ENCODE peak calls at places on chromosomes 11 and 22, in four cellular contexts. T is GM23248, N is uterus, A is K562. U is an unnamed sample.

GRCh38 chr11:112163875-112164521 is at the start of gene IL18:
- DNase-seq in T (peak; percentile 81), N (no peak), A (peak; percentile 55), U (no peak)

GRCh38 chr11:119155733-119156492 is 7.1 kb downstream of the ABCG4 start:
- DNase-seq in T (peak; percentile 35), N (no peak), A (peak; percentile 70), U (peak; percentile 57)

GRCh38 chr22:30047364-30047738 is 32.9 kb upstream of the HORMAD2 start:
- DNase-seq in T (no peak), N (no peak), A (peak; percentile 25), U (no peak)

GRCh38 chr11:16082532-16083055 is 273.8 kb downstream of the SOX6 start:
- DNase-seq in T (no peak), N (no peak), A (no peak), U (no peak)

GRCh38 chr11:73671701-73672100 is 25.3 kb downstream of the PLEKHB1 start:
- DNase-seq in T (no peak), N (no peak), A (no peak), U (no peak)

GRCh38 chr22:22786301-22787115 is 101.1 kb upstream of the IGLL5 start:
- DNase-seq in T (no peak), N (no peak), A (no peak), U (no peak)

GRCh38 chr11:77230878-77231605 is 70.4 kb downstream of the GDPD4 start:
- DNase-seq in T (no peak), N (no peak), A (no peak), U (no peak)

GRCh38 chr11:123159146-123159857 is 35.7 kb downstream of the CLMP start:
- DNase-seq in T (no peak), N (no peak), A (no peak), U (no peak)

GRCh38 chr11:104408630-104409029 is 244.7 kb upstream of the PDGFD start:
- DNase-seq in T (no peak), N (no peak), A (no peak), U (no peak)

GRCh38 chr22:22527312-22527711 is 7.2 kb upstream of the ZNF280A start:
- DNase-seq in T (no peak), N (no peak), A (peak; percentile 83), U (no peak)

GRCh38 chr11:70912226-70912840 is 340.0 kb downstream of the SHANK2 start:
- DNase-seq in T (peak; percentile 11), N (no peak), A (no peak), U (no peak)

GRCh38 chr11:94586546-94586945 is 19.4 kb downstream of the PIWIL4 start:
- DNase-seq in T (no peak), N (no peak), A (no peak), U (no peak)

GRCh38 chr22:20440637-20441591 is 3.3 kb upstream of the SCARF2 start:
- DNase-seq in T (no peak), N (no peak), A (no peak), U (peak; percentile 3)

GRCh38 chr11:13868710-13869403 is 93.7 kb upstream of the SPON1 start:
- DNase-seq in T (no peak), N (no peak), A (no peak), U (no peak)

GRCh38 chr22:26673485-26673884 is 16.1 kb downstream of the MIAT start:
- DNase-seq in T (peak; percentile 81), N (no peak), A (peak; percentile 30), U (no peak)

GRCh38 chr11:112219476-112220232 is 6.6 kb upstream of the PTS start:
- DNase-seq in T (peak; percentile 76), N (peak; percentile 19), A (peak; percentile 84), U (peak; percentile 39)

GRCh38 chr11:113296447-113297205 is 17.8 kb upstream of the TTC12 start:
- DNase-seq in T (no peak), N (no peak), A (no peak), U (peak; percentile 18)

GRCh38 chr11:44785856-44786606 is 59.3 kb downstream of the TSPAN18 start:
- DNase-seq in T (no peak), N (no peak), A (no peak), U (no peak)

GRCh38 chr11:16402654-16403447 is 46.5 kb upstream of the SOX6 start:
- DNase-seq in T (no peak), N (no peak), A (no peak), U (no peak)

GRCh38 chr11:43856988-43857387 is 23.6 kb upstream of the ALKBH3 start:
- DNase-seq in T (no peak), N (no peak), A (no peak), U (no peak)

GRCh38 chr11:46278387-46279173 is 1.1 kb downstream of the CREB3L1 start:
- DNase-seq in T (peak; percentile 86), N (peak; percentile 66), A (peak; percentile 88), U (no peak)

GRCh38 chr22:28819253-28820096 is 19.1 kb upstream of the XBP1 start:
- DNase-seq in T (no peak), N (no peak), A (no peak), U (no peak)

GRCh38 chr11:121716060-121716459 is 263.3 kb upstream of the SORL1-AS1 start:
- DNase-seq in T (peak; percentile 31), N (no peak), A (no peak), U (peak; percentile 32)

GRCh38 chr11:26622201-26622600 is 50.1 kb upstream of the MUC15 start:
- DNase-seq in T (no peak), N (no peak), A (no peak), U (no peak)

GRCh38 chr11:60121259-60121658 is 32.8 kb downstream of the MS4A2 start:
- DNase-seq in T (no peak), N (no peak), A (peak; percentile 80), U (no peak)

GRCh38 chr11:129249923-129250322 is 57.8 kb upstream of the ARHGAP32 start:
- DNase-seq in T (peak; percentile 33), N (no peak), A (no peak), U (no peak)

GRCh38 chr11:70445605-70446004 is 47.3 kb downstream of the CTTN start:
- DNase-seq in T (no peak), N (no peak), A (no peak), U (no peak)

GRCh38 chr11:35427158-35427557 is 7.8 kb upstream of the SLC1A2 start:
- DNase-seq in T (peak; percentile 78), N (no peak), A (no peak), U (no peak)

GRCh38 chr22:49021926-49022815 is 805.5 kb downstream of the BRD1 start:
- DNase-seq in T (no peak), N (no peak), A (no peak), U (no peak)

GRCh38 chr22:42662114-42663021 is 13.2 kb upstream of the CYB5R3 start:
- DNase-seq in T (peak; percentile 86), N (peak; percentile 91), A (peak; percentile 75), U (peak; percentile 88)

GRCh38 chr22:50289942-50290630 is 17.4 kb downstream of the PLXNB2 start:
- DNase-seq in T (no peak), N (no peak), A (no peak), U (no peak)

GRCh38 chr22:44211256-44211945 is 30.7 kb downstream of the PARVG start:
- DNase-seq in T (peak; percentile 19), N (no peak), A (no peak), U (no peak)

GRCh38 chr11:78179459-78180071 is 8.9 kb downstream of the KCTD21 start:
- DNase-seq in T (no peak), N (no peak), A (peak; percentile 30), U (no peak)

GRCh38 chr11:127052420-127052819 is 51.9 kb upstream of the KIRREL3 start:
- DNase-seq in T (peak; percentile 25), N (no peak), A (no peak), U (no peak)

GRCh38 chr22:37802310-37803194 is 5.2 kb upstream of the GCAT start:
- DNase-seq in T (peak; percentile 62), N (peak; percentile 59), A (peak; percentile 70), U (peak; percentile 78)

GRCh38 chr11:24391165-24391564 is 105.7 kb upstream of the LUZP2 start:
- DNase-seq in T (peak; percentile 66), N (no peak), A (no peak), U (no peak)

GRCh38 chr11:20162340-20162739 is 2.1 kb upstream of the DBX1 start:
- DNase-seq in T (no peak), N (no peak), A (no peak), U (no peak)

GRCh38 chr22:29658171-29658570 is 54.7 kb downstream of the NF2 start:
- DNase-seq in T (no peak), N (no peak), A (no peak), U (no peak)

GRCh38 chr11:2468363-2469240 is 23.8 kb downstream of the KCNQ1 start:
- DNase-seq in T (no peak), N (no peak), A (no peak), U (no peak)

GRCh38 chr22:29641052-29641780 is 37.8 kb downstream of the NF2 start:
- DNase-seq in T (peak; percentile 78), N (peak; percentile 20), A (no peak), U (no peak)

GRCh38 chr11:92306966-92307504 is 82.4 kb downstream of the FAT3 start:
- DNase-seq in T (no peak), N (no peak), A (no peak), U (peak; percentile 53)
- H3K4me3 ChIP-seq in T (no peak overlapping the region), N (no peak overlapping the region), A (no peak overlapping the region), U (peak overlapping the region; percentile 31)

DNA sequence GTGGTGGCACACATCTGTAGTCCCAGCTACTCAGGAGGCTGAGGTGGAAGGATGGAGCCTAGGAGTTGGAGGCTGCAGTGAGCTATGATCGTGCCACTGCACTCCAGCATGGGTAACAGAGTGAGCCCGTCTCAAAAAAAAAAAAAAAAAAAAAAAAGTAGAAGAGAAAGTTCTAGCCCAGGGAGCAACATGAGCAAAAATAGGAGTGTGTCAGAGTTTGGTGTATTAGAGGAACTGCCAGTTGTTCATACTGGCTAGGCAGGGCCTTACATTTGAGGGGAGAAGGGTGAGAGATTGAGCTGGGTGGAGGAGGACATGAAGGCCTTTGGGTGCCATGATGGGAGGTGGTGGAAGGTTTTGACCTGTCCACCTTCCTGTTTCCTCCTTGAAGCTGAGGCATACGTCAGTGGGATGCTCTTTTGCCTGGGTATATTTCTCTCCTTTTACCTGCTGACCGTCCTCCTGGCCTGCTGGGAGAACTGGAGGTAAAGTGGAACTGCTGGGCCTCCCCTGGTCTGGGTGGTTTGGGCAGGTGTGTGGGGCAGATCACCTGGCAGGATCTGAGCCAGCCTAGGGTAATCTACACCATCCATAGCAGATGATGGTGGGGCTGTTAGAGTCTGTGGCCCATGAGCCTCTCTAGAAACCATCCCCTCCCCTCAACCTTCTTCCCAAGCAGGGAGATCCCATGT is 7.3 kb downstream of the SIDT2 start:
- DNase-seq in T (no peak), N (no peak), A (no peak), U (no peak)
- H3K9me3 ChIP-seq in T (no peaks in the 10 kb centered on the region), N (no peaks in the 10 kb centered on the region), A (no peaks in the 10 kb centered on the region), U (no peaks in the 10 kb centered on the region)

GRCh38 chr11:69272055-69272454 is 21.9 kb upstream of the MYEOV start:
- DNase-seq in T (no peak), N (no peak), A (no peak), U (no peak)
- H3K4me3 ChIP-seq in T (no peak overlapping the region), N (no peak overlapping the region), A (no peak overlapping the region), U (no peak overlapping the region)

GRCh38 chr11:125797641-125798040 is 9.7 kb downstream of the PATE3 start:
- DNase-seq in T (no peak), N (no peak), A (no peak), U (no peak)
- H3K9me3 ChIP-seq in T (peaks cover 14% of the 10 kb centered on the region), N (peaks cover 9% of the 10 kb centered on the region), A (no peaks in the 10 kb centered on the region), U (no peaks in the 10 kb centered on the region)

DNA sequence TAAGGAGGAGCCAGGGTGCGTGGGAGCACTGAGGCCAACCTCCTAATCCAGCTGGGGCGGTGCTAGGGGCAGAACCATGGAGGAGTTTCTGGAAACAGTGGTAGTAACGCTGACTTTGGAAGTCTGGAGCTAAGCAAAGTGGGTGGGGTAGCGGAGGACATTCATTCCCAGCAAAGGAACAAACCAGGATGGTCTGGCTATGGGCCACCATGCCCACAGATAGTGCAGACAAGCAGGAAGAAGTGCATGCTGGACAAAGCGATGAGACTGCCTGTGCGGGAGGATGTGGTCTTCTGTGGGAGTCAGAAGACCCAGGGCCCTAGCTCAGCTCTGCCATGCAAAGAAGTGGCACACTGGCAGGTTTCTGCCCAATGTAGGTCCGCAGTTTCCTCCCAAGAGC is 71.6 kb upstream of the CSNK2A3 start:
- DNase-seq in T (no peak), N (no peak), A (no peak), U (no peak)
- H3K4me3 ChIP-seq in T (no peak overlapping the region), N (no peak overlapping the region), A (no peak overlapping the region), U (no peak overlapping the region)

U was measured in BE2C.